ENCODE peak calls at places on chromosomes 4 and X, in ten cellular contexts. W, D, P, E, U, L, T, B, A and V are unnamed samples.

GRCh38 chrX:69178592-69178991 is 13.3 kb upstream of the PJA1 start:
- DNase-seq in W (no peak), D (no peak), P (no peak), E (no peak), U (no peak), L (no peak), T (no peak), B (no peak), A (no peak), V (no peak)

GRCh38 chrX:133369065-133369464 is 46.2 kb downstream of the GPC4 start:
- DNase-seq in W (no peak), D (no peak), P (no peak), E (no peak), U (no peak), L (no peak), T (no peak), B (no peak), A (no peak), V (no peak)

GRCh38 chr4:138977525-138977924 is 38.1 kb upstream of the NOCT start:
- DNase-seq in W (no peak), D (no peak), P (peak; percentile 60), E (no peak), U (no peak), L (no peak), T (no peak), B (peak; percentile 47), A (no peak), V (no peak)

GRCh38 chr4:154622598-154622997 is 10.1 kb upstream of the FGG start:
- DNase-seq in W (no peak), D (no peak), P (peak; percentile 50), E (no peak), U (no peak), L (peak; percentile 75), T (no peak), B (peak; percentile 82), A (no peak), V (no peak)

GRCh38 chr4:80922951-80923350 is 107.6 kb upstream of the BMP3 start:
- DNase-seq in W (no peak), D (no peak), P (no peak), E (no peak), U (no peak), L (peak; percentile 2), T (no peak), B (no peak), A (no peak), V (no peak)

GRCh38 chr4:93828332-93828829 is at the start of gene ATOH1:
- DNase-seq in W (peak; percentile 72), D (no peak), P (peak; percentile 33), E (no peak), U (peak; percentile 32), L (peak; percentile 90), T (no peak), B (peak; percentile 97), A (no peak), V (no peak)

GRCh38 chr4:168666531-168666930 is 169.7 kb downstream of the PALLD start:
- DNase-seq in W (no peak), D (no peak), P (no peak), E (no peak), U (no peak), L (no peak), T (no peak), B (no peak), A (peak; percentile 43), V (no peak)

GRCh38 chr4:76639292-76639691 is 204.3 kb downstream of the SHROOM3 start:
- DNase-seq in W (no peak), D (no peak), P (no peak), E (no peak), U (no peak), L (no peak), T (no peak), B (no peak), A (no peak), V (no peak)

GRCh38 chr4:124933521-124933920 is 221.0 kb upstream of the ANKRD50 start:
- DNase-seq in W (no peak), D (no peak), P (no peak), E (no peak), U (no peak), L (no peak), T (no peak), B (no peak), A (no peak), V (no peak)

GRCh38 chr4:62835579-62835978 is 1573.7 kb downstream of the TECRL start:
- DNase-seq in W (no peak), D (no peak), P (no peak), E (no peak), U (no peak), L (no peak), T (no peak), B (no peak), A (no peak), V (no peak)

GRCh38 chr4:17447056-17447455 is 64.8 kb downstream of the QDPR start:
- DNase-seq in W (no peak), D (no peak), P (no peak), E (no peak), U (no peak), L (no peak), T (no peak), B (no peak), A (no peak), V (no peak)

GRCh38 chr4:48985602-48985975 is 486 bp upstream of the CWH43 start:
- DNase-seq in W (no peak), D (no peak), P (no peak), E (no peak), U (no peak), L (no peak), T (no peak), B (no peak), A (no peak), V (no peak)

GRCh38 chr4:48974979-48975640 is 11.0 kb upstream of the CWH43 start:
- DNase-seq in W (no peak), D (no peak), P (no peak), E (no peak), U (peak; percentile 58), L (no peak), T (no peak), B (no peak), A (no peak), V (no peak)

GRCh38 chr4:48976007-48976406 is 10.1 kb upstream of the CWH43 start:
- DNase-seq in W (no peak), D (no peak), P (no peak), E (no peak), U (no peak), L (no peak), T (no peak), B (no peak), A (no peak), V (no peak)

GRCh38 chr4:48979897-48980579 is 6.0 kb upstream of the CWH43 start:
- DNase-seq in W (no peak), D (no peak), P (no peak), E (no peak), U (no peak), L (no peak), T (no peak), B (no peak), A (no peak), V (no peak)
- TF ChIP-seq CTCF in W (no peak), D (no peak), P (no peak), E (no peak), U (no peak), L (no peak), T (no peak), B (no peak), A (no peak), V (no peak)

GRCh38 chr4:179307297-179308136 is 1865.3 kb upstream of the AGA start:
- DNase-seq in W (no peak), D (no peak), P (peak; percentile 32), E (no peak), U (no peak), L (peak; percentile 71), T (no peak), B (peak; percentile 83), A (no peak), V (no peak)
- TF ChIP-seq CTCF in W (peak; percentile 83), D (peak; percentile 77), P (peak; percentile 53), E (peak; percentile 63), U (no peak), L (peak; percentile 83), T (no peak), B (peak; percentile 87), A (peak; percentile 60), V (peak; percentile 76)

GRCh38 chr4:82801910-82802521 is 3.4 kb upstream of the SCD5 start:
- DNase-seq in W (no peak), D (no peak), P (no peak), E (no peak), U (no peak), L (no peak), T (no peak), B (no peak), A (no peak), V (no peak)
- TF ChIP-seq CTCF in W (peak; percentile 45), D (peak; percentile 85), P (peak; percentile 40), E (peak; percentile 49), U (no peak), L (peak; percentile 48), T (no peak), B (peak; percentile 47), A (peak; percentile 55), V (no peak)

GRCh38 chrX:118255921-118256320 is 90.0 kb upstream of the WDR44 start:
- DNase-seq in W (no peak), D (no peak), P (no peak), E (no peak), U (no peak), L (no peak), T (no peak), B (no peak), A (no peak), V (no peak)

GRCh38 chrX:118261136-118261535 is 84.8 kb upstream of the WDR44 start:
- DNase-seq in W (no peak), D (no peak), P (no peak), E (no peak), U (no peak), L (no peak), T (no peak), B (no peak), A (no peak), V (no peak)

GRCh38 chrX:118257781-118258180 is 88.1 kb upstream of the WDR44 start:
- DNase-seq in W (no peak), D (no peak), P (no peak), E (no peak), U (no peak), L (no peak), T (no peak), B (no peak), A (no peak), V (no peak)

GRCh38 chrX:118254611-118255010 is 91.3 kb upstream of the WDR44 start:
- DNase-seq in W (no peak), D (no peak), P (peak; percentile 38), E (peak; percentile 12), U (no peak), L (peak; percentile 60), T (no peak), B (peak; percentile 59), A (no peak), V (peak; percentile 71)

DNA sequence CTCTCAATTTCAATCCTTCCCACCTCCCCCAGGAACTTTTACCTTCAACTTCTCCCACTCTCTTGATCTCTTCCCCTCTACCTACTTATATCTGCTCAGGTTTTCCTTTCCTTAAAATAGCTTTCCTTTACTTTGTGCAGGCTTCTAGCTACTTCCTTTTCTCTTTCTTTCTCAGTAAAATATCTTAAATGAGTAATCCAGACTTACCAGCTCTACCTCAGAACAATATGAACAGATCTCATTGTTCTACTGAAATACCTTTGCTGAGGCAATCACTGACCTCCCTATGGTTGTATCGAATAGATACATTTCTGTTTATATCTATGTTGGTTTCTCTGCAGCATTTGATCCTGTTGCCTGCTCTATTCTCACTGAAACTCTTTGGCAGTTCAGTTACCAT is 86.7 kb upstream of the WDR44 start:
- DNase-seq in W (no peak), D (no peak), P (no peak), E (no peak), U (no peak), L (no peak), T (no peak), B (no peak), A (no peak), V (no peak)
- TF ChIP-seq CTCF in W (no peak), D (no peak), P (no peak), E (no peak), U (no peak), L (no peak), T (no peak), B (no peak), A (no peak), V (no peak)